ENCODE peak calls at places on chromosomes 1 and 21, in ten cellular contexts. G is activated naive CD8-positive, alpha-beta T cell treated with anti-CD3 and anti-CD28 coated beads, Interleukin-2, amount 50 U/mL, for 24 hours; R is activated CD4-positive, alpha-beta T cell treated with anti-CD3 and anti-CD28 coated beads, Interleukin-2, amount 10 ng/mL, durations not matched to agents 7 days and 5 days; B is kidney epithelial cell; D is A172; A is naive thymus-derived CD8-positive, alpha-beta T cell; F is PC-3; K is Kasumi-1; C is left ventricle myocardium superior; O is GM23338. L is an unnamed sample.

GRCh38 chr1:225735252-225736149 is 42.1 kb upstream of the SRP9 start:
- DNase-seq in G (no peak), D (peak), O (no peak), F (peak), A (no peak), R (no peak), B (peak), K (no peak), C (peak), L (peak)

GRCh38 chr1:60948486-60948885 is 133.9 kb upstream of the NFIA start:
- DNase-seq in B (no peak), F (no peak), G (no peak), C (no peak), A (no peak), R (no peak), D (no peak), O (no peak), K (no peak), L (no peak)

GRCh38 chr1:107344268-107344667 is 203.4 kb downstream of the NTNG1 start:
- DNase-seq in K (no peak), D (no peak), C (no peak), B (no peak), R (no peak), G (no peak), A (no peak), F (no peak), O (peak), L (no peak)

GRCh38 chr21:44718571-44718970 is 7.2 kb upstream of the TSPEAR start:
- DNase-seq in R (no peak), K (no peak), C (no peak), G (no peak), B (no peak), O (peak), F (no peak), D (no peak), A (no peak), L (no peak)

GRCh38 chr1:224427346-224427745 is 7.3 kb downstream of the WDR26 start:
- DNase-seq in F (peak), R (no peak), O (no peak), G (no peak), B (no peak), D (peak), A (no peak), C (no peak), K (no peak), L (peak)

GRCh38 chr1:220701974-220702373 is 11.8 kb downstream of the C1orf115 start:
- DNase-seq in G (no peak), B (no peak), R (no peak), D (no peak), C (no peak), O (no peak), K (no peak), A (no peak), F (no peak), L (no peak)

GRCh38 chr1:156246762-156247459 is 945 bp downstream of the PAQR6 start:
- DNase-seq in F (no peak), D (no peak), A (no peak), G (no peak), C (peak), R (no peak), K (no peak), O (peak), B (no peak), L (no peak)

GRCh38 chr1:148362141-148362929 is 120.8 kb downstream of the PPIAL4G start:
- DNase-seq in C (no peak), F (no peak), B (no peak), O (peak), G (peak), D (no peak), R (peak), K (no peak), A (peak), L (peak)

L was measured in astrocyte.